ENCODE peak calls at places on chromosomes 6 and 20, in eight cellular contexts. M, B, V, Z, Q, U, W and X are unnamed samples.

GRCh38 chr6:36131517-36132220 is 1.4 kb downstream of the MAPK13 start:
- DNase-seq in W (no peak), M (peak), Z (peak), U (no peak), B (peak), V (peak), Q (peak), X (peak)

GRCh38 chr20:49768204-49769124 is 44.2 kb upstream of the SLC9A8 start:
- DNase-seq in U (no peak), M (peak), W (no peak), Z (no peak), V (peak), Q (peak), B (no peak), X (peak)

GRCh38 chr6:90079555-90080490 is 185.6 kb downstream of the GJA10 start:
- DNase-seq in M (peak), U (no peak), B (no peak), V (no peak), Z (peak), Q (no peak), W (no peak), X (no peak)

GRCh38 chr6:124536792-124537191 is 425.4 kb upstream of the RNF217 start:
- DNase-seq in Z (no peak), V (no peak), U (no peak), B (no peak), M (no peak), Q (no peak), W (no peak), X (no peak)

GRCh38 chr6:148934534-148934933 is 187.7 kb downstream of the UST start:
- DNase-seq in Q (peak), V (no peak), W (no peak), M (no peak), Z (no peak), U (no peak), B (no peak), X (no peak)

GRCh38 chr6:25173951-25174474 is 105.2 kb upstream of the CARMIL1 start:
- DNase-seq in V (peak), Z (no peak), Q (peak), W (no peak), U (no peak), B (no peak), M (no peak), X (peak)

GRCh38 chr6:2237001-2237400 is 8.4 kb downstream of the GMDS start:
- DNase-seq in V (peak), M (no peak), W (no peak), Q (peak), U (no peak), Z (no peak), B (no peak), X (peak)

GRCh38 chr6:105257350-105257749 is 77.5 kb upstream of the POPDC3 start:
- DNase-seq in V (no peak), U (no peak), W (no peak), M (no peak), B (no peak), Z (no peak), Q (no peak), X (no peak)

GRCh38 chr6:126176266-126176665 is 163.6 kb upstream of the CENPW start:
- DNase-seq in B (no peak), V (no peak), Z (no peak), W (no peak), M (no peak), U (no peak), Q (no peak), X (no peak)

GRCh38 chr6:51753635-51754034 is 333.8 kb downstream of the PKHD1 start:
- DNase-seq in V (no peak), U (no peak), Q (no peak), W (peak), B (no peak), M (no peak), Z (peak), X (no peak)

GRCh38 chr6:14804001-14804401 is 441.9 kb upstream of the JARID2 start:
- DNase-seq in V (no peak), Z (no peak), W (no peak), Q (peak), U (no peak), M (no peak), B (no peak), X (no peak)

GRCh38 chr6:6699741-6700367 is 111.3 kb downstream of the LY86 start:
- DNase-seq in V (no peak), B (no peak), M (no peak), Z (no peak), U (no peak), W (no peak), Q (peak), X (peak)

GRCh38 chr6:159494633-159495023 is 198.4 kb downstream of the SOD2 start:
- DNase-seq in Z (no peak), B (no peak), U (no peak), Q (no peak), V (no peak), W (no peak), M (no peak), X (no peak)

GRCh38 chr20:9978395-9979004 is 56.3 kb upstream of the ANKEF1 start:
- DNase-seq in B (peak), Q (peak), V (peak), W (peak), U (peak), Z (peak), M (peak), X (peak)

GRCh38 chr20:8131598-8132014 is 460 bp upstream of the PLCB1 start:
- DNase-seq in U (peak), W (no peak), Z (no peak), M (no peak), B (no peak), Q (peak), V (no peak), X (no peak)

GRCh38 chr6:79601020-79601609 is 30.0 kb upstream of the SH3BGRL2 start:
- DNase-seq in Z (no peak), M (no peak), B (no peak), V (peak), Q (no peak), W (no peak), U (no peak), X (peak)

GRCh38 chr6:87742106-87742505 is 40.1 kb upstream of the AKIRIN2 start:
- DNase-seq in Z (peak), M (peak), U (no peak), Q (no peak), B (no peak), V (no peak), W (no peak), X (no peak)

GRCh38 chr6:89729818-89730217 is 89.8 kb downstream of the MDN1 start:
- DNase-seq in M (no peak), Q (no peak), Z (no peak), B (no peak), U (no peak), V (no peak), W (no peak), X (no peak)

GRCh38 chr6:7707787-7708186 is 18.1 kb upstream of the BMP6 start:
- DNase-seq in B (no peak), W (no peak), M (no peak), U (no peak), Z (no peak), V (no peak), Q (peak), X (no peak)

GRCh38 chr6:52515219-52515960 is 61.5 kb downstream of the TRAM2 start:
- DNase-seq in V (no peak), B (no peak), Z (no peak), Q (no peak), M (no peak), U (no peak), W (no peak), X (no peak)

GRCh38 chr6:8435845-8436168 is 462 bp upstream of the SLC35B3 start:
- DNase-seq in U (no peak), Q (no peak), Z (no peak), V (peak), W (no peak), M (no peak), B (no peak), X (no peak)

GRCh38 chr6:37137201-37137880 is 32.6 kb upstream of the PIM1 start:
- DNase-seq in Z (peak), B (no peak), U (no peak), M (peak), Q (peak), W (peak), V (peak), X (peak)

GRCh38 chr6:39263299-39264037 is 34.2 kb upstream of the KCNK5 start:
- DNase-seq in B (no peak), V (no peak), M (no peak), Q (no peak), U (no peak), Z (no peak), W (no peak), X (no peak)

GRCh38 chr20:50987493-50988210 is 29.0 kb downstream of the MOCS3 start:
- DNase-seq in Z (peak), V (peak), W (peak), B (peak), U (peak), M (peak), Q (peak), X (peak)

GRCh38 chr6:91485047-91485446 is 898.2 kb upstream of the MAP3K7 start:
- DNase-seq in U (no peak), B (no peak), V (no peak), Q (no peak), W (no peak), Z (no peak), M (no peak), X (no peak)

GRCh38 chr6:3226422-3227362 is 761 bp downstream of the TUBB2B start:
- DNase-seq in V (no peak), Z (peak), M (no peak), Q (no peak), W (peak), B (no peak), U (no peak), X (no peak)

GRCh38 chr6:49919261-49919660 is 44.7 kb downstream of the DEFB114 start:
- DNase-seq in U (no peak), W (no peak), Z (no peak), Q (no peak), B (no peak), V (no peak), M (no peak), X (no peak)

GRCh38 chr20:46343358-46344357 is 35.4 kb upstream of the CDH22 start:
- DNase-seq in Z (no peak), M (no peak), U (no peak), Q (no peak), W (no peak), V (no peak), B (no peak), X (no peak)

GRCh38 chr6:148518371-148519156 is 175.9 kb downstream of the SASH1 start:
- DNase-seq in V (no peak), W (no peak), B (no peak), U (no peak), Q (peak), M (no peak), Z (no peak), X (no peak)

GRCh38 chr6:39193201-39193791 is 36.0 kb downstream of the KCNK5 start:
- DNase-seq in V (no peak), U (no peak), B (no peak), Z (no peak), W (peak), M (no peak), Q (no peak), X (peak)

GRCh38 chr6:2478200-2478599 is 232.8 kb upstream of the GMDS start:
- DNase-seq in Q (peak), B (no peak), W (no peak), V (no peak), Z (no peak), M (no peak), U (no peak), X (no peak)

GRCh38 chr6:127332383-127332961 is 10.9 kb downstream of the ECHDC1 start:
- DNase-seq in B (no peak), W (no peak), Q (no peak), M (no peak), Z (no peak), U (no peak), V (no peak), X (no peak)